ENCODE peak calls at places on chromosomes 1 and 21, in four cellular contexts. One of them, this sample, is unnamed.

GRCh38 chr1:59670662-59671061 is 144.1 kb upstream of the HOOK1 start:
- DNase-seq in WTC11: no peak
- DNase-seq in HepG2: no peak
- DNase-seq in K562: no peak
- DNase-seq in this sample: no peak

GRCh38 chr1:208239518-208240381 is 4.4 kb downstream of the PLXNA2 start:
- DNase-seq in WTC11: no peak
- DNase-seq in HepG2: peak; percentile 54
- DNase-seq in K562: no peak
- DNase-seq in this sample: no peak

GRCh38 chr1:17875171-17875881 is 120.2 kb downstream of the ACTL8 start:
- DNase-seq in WTC11: no peak
- DNase-seq in HepG2: no peak
- DNase-seq in K562: no peak
- DNase-seq in this sample: no peak

GRCh38 chr1:7299329-7299799 is 471.7 kb upstream of the VAMP3 start:
- DNase-seq in WTC11: no peak
- DNase-seq in HepG2: no peak
- DNase-seq in K562: no peak
- DNase-seq in this sample: peak; percentile 96

GRCh38 chr1:24900486-24900849 is 29.6 kb downstream of the RUNX3 start:
- DNase-seq in WTC11: no peak
- DNase-seq in HepG2: no peak
- DNase-seq in K562: no peak
- DNase-seq in this sample: no peak

GRCh38 chr1:45802343-45803298 is 791 bp upstream of the MAST2 start:
- DNase-seq in WTC11: peak; percentile 40
- DNase-seq in HepG2: peak; percentile 84
- DNase-seq in K562: peak; percentile 91
- DNase-seq in this sample: peak; percentile 86

GRCh38 chr1:210584439-210585113 is 255.9 kb downstream of the HHAT start:
- DNase-seq in WTC11: peak; percentile 90
- DNase-seq in HepG2: peak; percentile 74
- DNase-seq in K562: peak; percentile 84
- DNase-seq in this sample: peak; percentile 86

GRCh38 chr1:236523704-236524141 is at the start of gene LGALS8:
- DNase-seq in WTC11: peak; percentile 63
- DNase-seq in HepG2: peak; percentile 43
- DNase-seq in K562: peak; percentile 93
- DNase-seq in this sample: peak; percentile 82

GRCh38 chr21:46318464-46318845 is 5.2 kb downstream of the C21orf58 start:
- DNase-seq in WTC11: no peak
- DNase-seq in HepG2: no peak
- DNase-seq in K562: no peak
- DNase-seq in this sample: no peak

GRCh38 chr1:184905601-184906322 is 68.5 kb downstream of the NIBAN1 start:
- DNase-seq in WTC11: no peak
- DNase-seq in HepG2: peak; percentile 23
- DNase-seq in K562: no peak
- DNase-seq in this sample: peak; percentile 19

GRCh38 chr1:119007672-119008482 is 19.7 kb upstream of the TBX15 start:
- DNase-seq in WTC11: no peak
- DNase-seq in HepG2: no peak
- DNase-seq in K562: no peak
- DNase-seq in this sample: no peak

GRCh38 chr1:232307299-232307698 is 322.6 kb downstream of the SIPA1L2 start:
- DNase-seq in WTC11: no peak
- DNase-seq in HepG2: no peak
- DNase-seq in K562: no peak
- DNase-seq in this sample: no peak

GRCh38 chr1:41017141-41018024 is 4.1 kb downstream of the SLFNL1 start:
- DNase-seq in WTC11: no peak
- DNase-seq in HepG2: no peak
- DNase-seq in K562: no peak
- DNase-seq in this sample: no peak

GRCh38 chr1:156870734-156871133 is 10.1 kb downstream of the NTRK1 start:
- DNase-seq in WTC11: no peak
- DNase-seq in HepG2: no peak
- DNase-seq in K562: no peak
- DNase-seq in this sample: peak; percentile 54

GRCh38 chr1:97385536-97385935 is 535.3 kb downstream of the DPYD start:
- DNase-seq in WTC11: no peak
- DNase-seq in HepG2: no peak
- DNase-seq in K562: no peak
- DNase-seq in this sample: no peak

GRCh38 chr1:205595435-205595834 is 36.4 kb downstream of the ELK4 start:
- DNase-seq in WTC11: no peak
- DNase-seq in HepG2: no peak
- DNase-seq in K562: no peak
- DNase-seq in this sample: no peak

GRCh38 chr1:68969430-68969829 is 472.5 kb upstream of the DEPDC1 start:
- DNase-seq in WTC11: no peak
- DNase-seq in HepG2: no peak
- DNase-seq in K562: no peak
- DNase-seq in this sample: no peak

GRCh38 chr1:97489834-97490233 is 431.0 kb downstream of the DPYD start:
- DNase-seq in WTC11: no peak
- DNase-seq in HepG2: peak; percentile 1
- DNase-seq in K562: no peak
- DNase-seq in this sample: peak; percentile 1

GRCh38 chr1:1628656-1629429 is 3.1 kb upstream of the MMP23B start:
- DNase-seq in WTC11: peak; percentile 63
- DNase-seq in HepG2: no peak
- DNase-seq in K562: no peak
- DNase-seq in this sample: no peak

GRCh38 chr21:42997053-42997452 is 22.7 kb downstream of the PKNOX1 start:
- DNase-seq in WTC11: no peak
- DNase-seq in HepG2: no peak
- DNase-seq in K562: no peak
- DNase-seq in this sample: no peak

GRCh38 chr1:172429324-172430127 is 9.0 kb downstream of the C1orf105 start:
- DNase-seq in WTC11: peak; percentile 16
- DNase-seq in HepG2: peak; percentile 63
- DNase-seq in K562: peak; percentile 80
- DNase-seq in this sample: peak; percentile 65

GRCh38 chr1:15425961-15426360 is 12.3 kb upstream of the CTRC start:
- DNase-seq in WTC11: no peak
- DNase-seq in HepG2: no peak
- DNase-seq in K562: no peak
- DNase-seq in this sample: no peak

GRCh38 chr1:15427280-15427666 is 11.0 kb upstream of the CTRC start:
- DNase-seq in WTC11: no peak
- DNase-seq in HepG2: no peak
- DNase-seq in K562: no peak
- DNase-seq in this sample: no peak

GRCh38 chr1:15424981-15425380 is 13.3 kb upstream of the CTRC start:
- DNase-seq in WTC11: no peak
- DNase-seq in HepG2: no peak
- DNase-seq in K562: no peak
- DNase-seq in this sample: no peak

GRCh38 chr1:15425521-15425920 is 12.7 kb upstream of the CTRC start:
- DNase-seq in WTC11: no peak
- DNase-seq in HepG2: no peak
- DNase-seq in K562: no peak
- DNase-seq in this sample: no peak

GRCh38 chr1:15426492-15427279 is 11.6 kb upstream of the CTRC start:
- DNase-seq in WTC11: no peak
- DNase-seq in HepG2: no peak
- DNase-seq in K562: peak; percentile 49
- DNase-seq in this sample: peak; percentile 54
- TF ChIP-seq HMGXB4 in WTC11: no peak
- TF ChIP-seq HMGXB4 in HepG2: no peak
- TF ChIP-seq HMGXB4 in K562: no peak
- TF ChIP-seq HMGXB4 in this sample: no peak

DNA sequence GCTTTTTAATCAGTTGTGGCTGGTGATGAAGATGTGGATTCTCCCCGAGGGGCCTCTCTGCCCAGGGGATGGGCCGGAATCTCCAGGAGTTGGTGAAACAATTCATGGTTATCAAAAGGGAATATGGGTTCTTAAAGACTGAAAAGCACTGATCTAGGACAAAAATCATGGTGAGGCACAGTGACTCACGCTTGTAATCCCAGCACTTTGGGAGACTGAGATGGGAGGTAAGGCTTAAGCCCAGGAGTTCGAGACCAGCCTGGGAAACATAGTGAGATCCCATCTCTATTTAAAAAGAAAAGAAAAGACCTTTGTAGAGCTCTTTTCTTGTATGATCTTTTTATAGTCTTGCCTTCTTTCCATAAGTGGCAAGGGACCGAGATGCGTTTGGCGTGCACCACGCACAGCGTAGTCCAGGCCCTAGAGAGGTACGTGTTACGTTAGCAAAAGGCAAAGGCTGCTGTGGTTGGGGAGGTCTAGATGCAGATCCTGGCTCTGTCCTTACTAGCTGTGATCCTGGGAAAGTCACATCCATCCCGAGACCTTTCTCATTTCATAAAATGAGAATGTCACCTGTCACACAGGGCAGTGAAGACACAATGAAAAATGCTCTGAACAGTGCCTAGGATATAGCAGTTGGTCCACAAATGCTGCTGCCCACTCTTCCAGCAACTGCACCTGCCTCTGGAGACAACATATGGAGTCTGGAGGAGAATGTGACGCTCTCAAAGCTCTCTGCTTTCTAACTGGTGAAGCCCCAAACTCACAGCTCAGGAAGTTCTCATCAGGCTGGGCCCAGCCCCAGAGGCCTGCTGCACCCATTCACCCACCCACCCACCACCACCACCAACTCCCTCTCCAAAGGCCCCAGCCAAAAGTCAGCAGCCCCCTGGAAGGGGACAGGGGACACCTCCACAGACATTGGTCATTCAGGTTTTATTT is 54.8 kb downstream of the KIF21B start:
- DNase-seq in WTC11: no peak
- DNase-seq in HepG2: no peak
- DNase-seq in K562: no peak
- DNase-seq in this sample: no peak
- TF ChIP-seq HMGXB4 in WTC11: no peak
- TF ChIP-seq HMGXB4 in HepG2: no peak
- TF ChIP-seq HMGXB4 in K562: no peak
- TF ChIP-seq HMGXB4 in this sample: no peak

DNA sequence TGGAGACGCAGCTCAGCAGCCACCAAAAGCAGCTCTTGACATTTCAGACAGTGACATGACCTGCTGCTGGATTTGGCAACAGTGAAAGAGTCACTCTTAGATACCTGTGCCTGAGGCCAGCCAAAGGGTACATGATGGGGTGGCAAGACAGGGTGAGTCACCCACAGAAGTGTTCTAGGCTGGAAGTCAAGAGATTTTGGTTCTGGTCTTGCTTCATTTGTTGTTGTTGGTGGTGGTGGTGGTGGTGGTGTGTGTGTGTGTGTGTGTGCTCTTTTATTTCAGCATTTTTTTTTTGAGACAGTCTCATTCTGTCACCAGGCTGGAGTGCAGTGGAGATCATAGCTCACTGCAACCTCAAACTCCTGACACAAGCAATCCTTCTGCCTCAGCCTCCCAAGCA is 25.8 kb downstream of the SHISAL2A start:
- DNase-seq in WTC11: no peak
- DNase-seq in HepG2: no peak
- DNase-seq in K562: no peak
- DNase-seq in this sample: no peak
- TF ChIP-seq HMGXB4 in WTC11: no peak
- TF ChIP-seq HMGXB4 in HepG2: no peak
- TF ChIP-seq HMGXB4 in K562: no peak
- TF ChIP-seq HMGXB4 in this sample: no peak

DNA sequence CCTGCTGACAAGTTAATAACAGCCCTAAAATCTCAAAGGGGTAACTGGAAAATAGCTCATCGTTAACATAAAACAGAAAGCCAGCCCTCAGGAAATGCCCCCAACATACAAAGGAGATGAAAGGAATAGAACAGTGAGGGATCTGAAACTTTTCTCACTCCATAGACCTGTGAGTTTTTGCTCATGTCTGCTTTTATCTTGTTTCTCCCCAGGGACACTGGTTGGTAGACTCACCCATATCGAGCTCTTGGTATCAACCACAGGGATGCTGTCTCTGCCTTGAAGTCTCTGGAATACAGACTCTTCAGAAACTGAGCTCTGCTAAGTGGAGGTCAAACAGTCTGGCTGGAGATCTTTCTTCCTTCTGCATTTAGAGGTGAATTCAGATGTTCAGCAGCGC is 77.4 kb upstream of the CAMK1G start:
- DNase-seq in WTC11: no peak
- DNase-seq in HepG2: no peak
- DNase-seq in K562: no peak
- DNase-seq in this sample: no peak
- TF ChIP-seq HMGXB4 in WTC11: no peak
- TF ChIP-seq HMGXB4 in HepG2: no peak
- TF ChIP-seq HMGXB4 in K562: no peak
- TF ChIP-seq HMGXB4 in this sample: no peak

DNA sequence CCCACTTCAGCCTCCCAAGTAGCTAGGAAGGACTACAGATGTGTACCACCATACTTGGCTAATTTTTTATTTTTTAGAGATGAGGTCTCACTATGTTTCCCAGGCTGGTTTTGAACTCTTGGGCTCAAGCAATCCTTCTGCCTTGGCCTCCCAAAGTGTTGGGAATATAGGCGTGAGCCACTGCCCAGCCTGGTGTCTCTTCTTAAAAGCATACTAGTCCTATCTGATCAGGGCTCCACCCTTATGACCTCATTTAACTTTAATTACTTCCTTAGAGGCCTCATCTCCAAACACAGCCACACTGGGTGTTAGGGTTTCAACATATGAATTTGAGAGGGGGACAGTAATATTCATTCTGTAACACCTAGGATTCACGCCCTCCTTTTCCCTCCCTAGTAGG is 130.9 kb downstream of the GLIS1 start:
- DNase-seq in WTC11: no peak
- DNase-seq in HepG2: no peak
- DNase-seq in K562: no peak
- DNase-seq in this sample: no peak
- TF ChIP-seq HMGXB4 in WTC11: no peak
- TF ChIP-seq HMGXB4 in HepG2: no peak
- TF ChIP-seq HMGXB4 in K562: no peak
- TF ChIP-seq HMGXB4 in this sample: no peak

DNA sequence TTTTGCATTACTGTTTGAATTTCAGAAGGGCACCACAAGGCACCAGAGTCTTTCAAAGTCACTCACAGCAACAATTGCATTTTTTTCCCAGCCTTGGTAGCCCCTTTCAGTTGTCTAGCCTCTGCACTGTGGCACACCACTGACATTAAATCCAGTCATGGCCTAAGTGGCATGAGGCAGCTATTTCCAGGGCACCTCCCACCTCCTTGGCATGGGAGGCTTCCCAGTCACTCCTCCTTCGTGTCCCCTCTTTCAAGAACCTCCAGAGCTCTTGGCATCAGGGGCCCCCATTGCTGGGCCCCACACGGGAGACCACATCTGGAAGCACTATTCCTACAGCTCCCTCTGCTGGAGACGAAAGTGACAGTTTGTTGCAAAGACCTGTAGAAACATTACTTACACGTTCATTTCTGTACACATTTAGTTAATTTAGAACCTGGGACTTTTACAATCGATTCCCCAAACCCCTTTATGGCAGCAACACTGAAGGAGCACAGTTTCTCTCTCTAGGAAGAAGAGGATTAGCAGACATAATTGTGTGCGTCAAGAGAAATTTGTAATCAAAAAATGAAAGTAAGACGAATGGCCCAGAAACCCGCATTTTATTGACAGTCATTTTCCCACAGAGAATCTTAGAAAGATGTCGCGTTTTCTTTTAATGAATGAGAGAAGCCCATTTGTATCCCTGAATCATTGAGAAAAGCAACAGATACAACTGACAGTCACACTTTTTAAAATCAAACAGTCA is 5.7 kb upstream of the CHD5 start:
- DNase-seq in WTC11: peak; percentile 62
- DNase-seq in HepG2: peak; percentile 48
- DNase-seq in K562: peak; percentile 74
- DNase-seq in this sample: no peak
- TF ChIP-seq HMGXB4 in WTC11: no peak
- TF ChIP-seq HMGXB4 in HepG2: no peak
- TF ChIP-seq HMGXB4 in K562: no peak
- TF ChIP-seq HMGXB4 in this sample: no peak

This sample was measured in A549.